ENCODE peak calls at places on chromosomes 12 and 14, in five cellular contexts. One of them, this sample, is unnamed.

GRCh38 chr12:118503476-118503875 is 127.1 kb downstream of the SUDS3 start:
- DNase-seq in IMR-90: no peak
- DNase-seq in mesenchymal stem cell: no peak
- DNase-seq in SK-N-SH: no peak
- DNase-seq in GM12878: no peak
- DNase-seq in this sample: no peak

GRCh38 chr12:57222286-57223190 is 5.9 kb downstream of the NXPH4 start:
- DNase-seq in IMR-90: no peak
- DNase-seq in mesenchymal stem cell: no peak
- DNase-seq in SK-N-SH: no peak
- DNase-seq in GM12878: no peak
- DNase-seq in this sample: no peak

GRCh38 chr12:131202592-131203378 is 249.1 kb downstream of the ADGRD1 start:
- DNase-seq in IMR-90: no peak
- DNase-seq in mesenchymal stem cell: no peak
- DNase-seq in SK-N-SH: peak
- DNase-seq in GM12878: no peak
- DNase-seq in this sample: no peak

GRCh38 chr14:67285876-67286452 is 44.7 kb downstream of the PALS1 start:
- DNase-seq in IMR-90: peak
- DNase-seq in mesenchymal stem cell: peak
- DNase-seq in SK-N-SH: peak
- DNase-seq in GM12878: no peak
- DNase-seq in this sample: peak

GRCh38 chr12:21933656-21934055 is 7.6 kb downstream of the ABCC9 start:
- DNase-seq in IMR-90: no peak
- DNase-seq in mesenchymal stem cell: no peak
- DNase-seq in SK-N-SH: no peak
- DNase-seq in GM12878: no peak
- DNase-seq in this sample: no peak

GRCh38 chr12:88723219-88723618 is 142.9 kb upstream of the KITLG start:
- DNase-seq in IMR-90: peak
- DNase-seq in mesenchymal stem cell: no peak
- DNase-seq in SK-N-SH: no peak
- DNase-seq in GM12878: no peak
- DNase-seq in this sample: no peak

GRCh38 chr14:31420013-31420318 is 384 bp downstream of the HEATR5A start:
- DNase-seq in IMR-90: no peak
- DNase-seq in mesenchymal stem cell: no peak
- DNase-seq in SK-N-SH: peak
- DNase-seq in GM12878: no peak
- DNase-seq in this sample: peak

GRCh38 chr14:90883197-90883596 is 67.0 kb upstream of the TTC7B start:
- DNase-seq in IMR-90: no peak
- DNase-seq in mesenchymal stem cell: no peak
- DNase-seq in SK-N-SH: no peak
- DNase-seq in GM12878: no peak
- DNase-seq in this sample: no peak

GRCh38 chr14:102194856-102195255 is 55.2 kb downstream of the WDR20 start:
- DNase-seq in IMR-90: no peak
- DNase-seq in mesenchymal stem cell: no peak
- DNase-seq in SK-N-SH: no peak
- DNase-seq in GM12878: no peak
- DNase-seq in this sample: no peak

GRCh38 chr14:21244546-21244945 is 24.7 kb downstream of the HNRNPC start:
- DNase-seq in IMR-90: no peak
- DNase-seq in mesenchymal stem cell: peak
- DNase-seq in SK-N-SH: no peak
- DNase-seq in GM12878: no peak
- DNase-seq in this sample: no peak

GRCh38 chr12:100826323-100826722 is 31.7 kb downstream of the ANO4 start:
- DNase-seq in IMR-90: peak
- DNase-seq in mesenchymal stem cell: peak
- DNase-seq in SK-N-SH: no peak
- DNase-seq in GM12878: no peak
- DNase-seq in this sample: peak

GRCh38 chr14:57729208-57730187 is 136.4 kb downstream of the SLC35F4 start:
- DNase-seq in IMR-90: no peak
- DNase-seq in mesenchymal stem cell: no peak
- DNase-seq in SK-N-SH: no peak
- DNase-seq in GM12878: no peak
- DNase-seq in this sample: no peak

GRCh38 chr14:70188292-70188607 is 501 bp downstream of the SLC8A3 start:
- DNase-seq in IMR-90: no peak
- DNase-seq in mesenchymal stem cell: no peak
- DNase-seq in SK-N-SH: peak
- DNase-seq in GM12878: no peak
- DNase-seq in this sample: no peak

GRCh38 chr12:132827763-132828703 is 636 bp downstream of the GOLGA3 start:
- DNase-seq in IMR-90: peak
- DNase-seq in mesenchymal stem cell: peak
- DNase-seq in SK-N-SH: no peak
- DNase-seq in GM12878: no peak
- DNase-seq in this sample: peak

GRCh38 chr12:52645120-52645761 is 6.8 kb downstream of the KRT2 start:
- DNase-seq in IMR-90: no peak
- DNase-seq in mesenchymal stem cell: no peak
- DNase-seq in SK-N-SH: no peak
- DNase-seq in GM12878: no peak
- DNase-seq in this sample: no peak

DNA sequence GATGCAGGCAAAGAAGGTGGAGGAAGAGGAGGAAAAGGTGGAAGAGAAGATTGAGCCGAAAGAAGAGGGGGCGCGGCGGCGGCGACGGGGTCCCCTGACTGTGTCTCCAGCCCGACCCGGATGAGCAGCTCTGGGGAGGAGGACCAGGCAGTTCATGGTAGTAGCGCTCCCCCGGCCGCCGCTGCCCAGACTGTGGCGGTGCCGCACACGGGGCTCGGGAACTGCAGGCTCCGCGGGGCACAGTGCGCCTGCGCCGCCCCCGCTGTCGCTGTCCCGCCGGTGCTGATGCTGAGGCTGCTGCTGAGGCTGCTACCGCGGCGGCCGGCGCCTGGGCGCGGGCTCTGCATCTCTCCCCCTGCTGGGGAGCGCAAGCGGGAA is at the start of gene KCNH5:
- DNase-seq in IMR-90: peak
- DNase-seq in mesenchymal stem cell: peak
- DNase-seq in SK-N-SH: peak
- DNase-seq in GM12878: no peak
- DNase-seq in this sample: no peak
- H3K4me2 ChIP-seq in IMR-90: peak
- H3K4me2 ChIP-seq in mesenchymal stem cell: peak
- H3K4me2 ChIP-seq in SK-N-SH: peak
- H3K4me2 ChIP-seq in GM12878: no peak
- H3K4me2 ChIP-seq in this sample: no peak

DNA sequence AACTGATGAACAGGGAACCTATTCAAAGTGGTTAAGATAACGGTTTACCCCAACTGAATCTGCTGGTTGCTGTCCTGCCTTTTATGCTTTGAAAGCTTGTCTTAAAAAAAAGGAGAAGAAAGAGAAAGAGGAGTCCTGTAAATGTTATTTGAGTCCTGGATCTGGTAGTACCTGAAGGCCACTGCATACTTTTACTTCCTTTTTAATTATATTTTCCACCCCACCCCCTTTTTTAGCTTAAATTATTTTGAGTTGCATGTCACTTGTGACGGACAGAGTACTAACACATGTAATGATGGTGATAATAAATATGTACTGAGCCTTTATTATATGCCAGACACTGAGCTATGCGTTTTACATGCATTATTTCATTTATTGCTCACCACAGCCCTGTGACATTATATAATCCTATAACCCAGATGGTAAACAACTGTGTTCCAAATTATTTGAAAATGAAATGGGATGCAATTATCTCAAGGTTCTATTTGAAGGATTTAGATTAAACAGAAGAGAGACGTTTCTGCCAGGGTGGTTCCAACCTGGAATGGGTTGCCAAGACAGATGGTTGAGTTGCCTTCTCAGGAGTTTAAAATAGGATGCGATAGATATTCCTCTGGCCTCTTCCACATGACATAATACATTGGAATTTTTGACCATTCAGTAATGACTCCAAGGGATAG is 2.7 kb upstream of the AMIGO2 start:
- DNase-seq in IMR-90: no peak
- DNase-seq in mesenchymal stem cell: peak
- DNase-seq in SK-N-SH: no peak
- DNase-seq in GM12878: no peak
- DNase-seq in this sample: no peak
- H3K4me2 ChIP-seq in IMR-90: no peak
- H3K4me2 ChIP-seq in mesenchymal stem cell: no peak
- H3K4me2 ChIP-seq in SK-N-SH: no peak
- H3K4me2 ChIP-seq in GM12878: no peak
- H3K4me2 ChIP-seq in this sample: no peak

DNA sequence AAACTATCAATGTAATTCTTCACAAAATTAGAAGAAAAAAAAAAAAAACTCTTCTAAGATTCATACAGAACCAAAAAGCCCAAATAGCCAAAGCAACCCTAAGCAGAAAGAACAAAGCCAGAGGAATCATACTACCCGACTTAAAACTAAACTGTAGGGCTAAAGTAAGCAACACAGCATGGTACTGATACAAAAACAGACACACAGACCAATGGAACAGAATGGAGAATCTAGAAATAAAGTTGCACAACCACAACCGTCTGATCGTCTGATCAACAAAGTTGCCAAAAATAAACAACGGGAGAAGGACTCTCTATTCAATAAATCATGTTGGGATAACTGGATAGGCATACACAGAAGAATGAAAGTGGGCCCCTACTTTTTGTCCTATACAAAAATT is 16.9 kb downstream of the CDK17 start:
- DNase-seq in IMR-90: no peak
- DNase-seq in mesenchymal stem cell: no peak
- DNase-seq in SK-N-SH: no peak
- DNase-seq in GM12878: no peak
- DNase-seq in this sample: no peak
- H3K4me2 ChIP-seq in IMR-90: no peak
- H3K4me2 ChIP-seq in mesenchymal stem cell: no peak
- H3K4me2 ChIP-seq in SK-N-SH: no peak
- H3K4me2 ChIP-seq in GM12878: no peak
- H3K4me2 ChIP-seq in this sample: peak

DNA sequence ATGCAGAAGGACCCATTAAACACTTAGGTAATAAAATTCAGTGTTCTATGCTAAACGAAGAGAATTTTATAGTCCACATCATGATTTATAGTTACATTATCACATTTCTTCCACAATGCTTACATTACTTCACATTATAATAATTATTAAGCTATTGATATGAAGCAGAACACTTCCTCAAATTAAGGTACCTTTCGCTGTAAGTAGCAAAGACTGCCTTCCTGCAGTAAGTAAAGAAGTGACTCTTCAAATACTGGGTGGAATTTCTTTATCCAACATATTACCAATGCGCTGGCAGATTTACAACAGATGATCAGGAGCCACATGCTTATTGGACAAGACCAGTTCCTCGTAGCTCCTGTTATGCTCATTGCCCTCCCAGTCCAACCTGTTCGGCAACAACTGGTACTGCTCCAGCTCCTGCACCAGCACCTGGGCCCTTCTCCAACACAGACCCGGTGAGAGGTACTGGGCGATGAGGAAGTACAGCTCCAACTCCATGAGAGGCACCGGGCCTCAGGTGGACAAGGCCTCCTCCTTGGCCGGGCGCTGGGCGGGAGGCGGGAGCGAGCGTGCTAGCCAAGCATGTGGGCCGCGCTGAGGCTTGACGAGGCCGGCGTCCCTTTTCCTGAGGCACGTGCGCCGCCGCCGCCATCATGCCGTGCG is 210.7 kb upstream of the ATP2B1 start:
- DNase-seq in IMR-90: no peak
- DNase-seq in mesenchymal stem cell: no peak
- DNase-seq in SK-N-SH: no peak
- DNase-seq in GM12878: no peak
- DNase-seq in this sample: no peak
- H3K4me2 ChIP-seq in IMR-90: no peak
- H3K4me2 ChIP-seq in mesenchymal stem cell: no peak
- H3K4me2 ChIP-seq in SK-N-SH: no peak
- H3K4me2 ChIP-seq in GM12878: no peak
- H3K4me2 ChIP-seq in this sample: no peak